ENCODE peak calls at places on chromosome 20, in ten cellular contexts. One of them, this sample, is unnamed.

GRCh38 chr20:62358171-62358719 is 8.9 kb downstream of the LAMA5 start:
- DNase-seq in RWPE1: no peak
- DNase-seq in GM10248: no peak
- DNase-seq in effector memory CD8-positive, alpha-beta T cell: no peak
- DNase-seq in GM04503: no peak
- DNase-seq in stimulated activated CD4-positive, alpha-beta T cell treated with anti-CD3 and anti-CD28 coated beads, Interleukin-15, amount 100 ng/mL, for 1 hour: no peak
- DNase-seq in activated CD4-positive, CD25-positive, alpha-beta regulatory T cell treated with anti-CD3 and anti-CD28 coated beads, Interleukin-2, amount 50 U/mL, for 16 hours: no peak
- DNase-seq in neural crest cell: no peak
- DNase-seq in suprapubic skin: no peak
- DNase-seq in lower leg skin: no peak
- DNase-seq in this sample: no peak

GRCh38 chr20:32337937-32338661 is 20.0 kb upstream of the ASXL1 start:
- DNase-seq in lower leg skin: no peak
- DNase-seq in neural crest cell: no peak
- DNase-seq in RWPE1: no peak
- DNase-seq in suprapubic skin: no peak
- DNase-seq in GM04503: no peak
- DNase-seq in effector memory CD8-positive, alpha-beta T cell: no peak
- DNase-seq in stimulated activated CD4-positive, alpha-beta T cell treated with anti-CD3 and anti-CD28 coated beads, Interleukin-15, amount 100 ng/mL, for 1 hour: no peak
- DNase-seq in activated CD4-positive, CD25-positive, alpha-beta regulatory T cell treated with anti-CD3 and anti-CD28 coated beads, Interleukin-2, amount 50 U/mL, for 16 hours: no peak
- DNase-seq in GM10248: no peak
- DNase-seq in this sample: no peak

GRCh38 chr20:6026051-6026450 is 27.8 kb downstream of the LRRN4 start:
- DNase-seq in lower leg skin: no peak
- DNase-seq in neural crest cell: no peak
- DNase-seq in RWPE1: no peak
- DNase-seq in activated CD4-positive, CD25-positive, alpha-beta regulatory T cell treated with anti-CD3 and anti-CD28 coated beads, Interleukin-2, amount 50 U/mL, for 16 hours: no peak
- DNase-seq in suprapubic skin: no peak
- DNase-seq in GM10248: no peak
- DNase-seq in stimulated activated CD4-positive, alpha-beta T cell treated with anti-CD3 and anti-CD28 coated beads, Interleukin-15, amount 100 ng/mL, for 1 hour: no peak
- DNase-seq in GM04503: no peak
- DNase-seq in effector memory CD8-positive, alpha-beta T cell: no peak
- DNase-seq in this sample: no peak

GRCh38 chr20:62366370-62367135 is 559 bp downstream of the LAMA5 start:
- DNase-seq in lower leg skin: peak
- DNase-seq in GM04503: no peak
- DNase-seq in GM10248: no peak
- DNase-seq in effector memory CD8-positive, alpha-beta T cell: no peak
- DNase-seq in activated CD4-positive, CD25-positive, alpha-beta regulatory T cell treated with anti-CD3 and anti-CD28 coated beads, Interleukin-2, amount 50 U/mL, for 16 hours: no peak
- DNase-seq in stimulated activated CD4-positive, alpha-beta T cell treated with anti-CD3 and anti-CD28 coated beads, Interleukin-15, amount 100 ng/mL, for 1 hour: no peak
- DNase-seq in neural crest cell: no peak
- DNase-seq in RWPE1: peak
- DNase-seq in suprapubic skin: no peak
- DNase-seq in this sample: no peak

GRCh38 chr20:13338097-13338661 is 117.1 kb downstream of the ISM1 start:
- DNase-seq in stimulated activated CD4-positive, alpha-beta T cell treated with anti-CD3 and anti-CD28 coated beads, Interleukin-15, amount 100 ng/mL, for 1 hour: no peak
- DNase-seq in neural crest cell: no peak
- DNase-seq in effector memory CD8-positive, alpha-beta T cell: no peak
- DNase-seq in suprapubic skin: no peak
- DNase-seq in RWPE1: no peak
- DNase-seq in GM04503: no peak
- DNase-seq in GM10248: no peak
- DNase-seq in lower leg skin: no peak
- DNase-seq in activated CD4-positive, CD25-positive, alpha-beta regulatory T cell treated with anti-CD3 and anti-CD28 coated beads, Interleukin-2, amount 50 U/mL, for 16 hours: no peak
- DNase-seq in this sample: no peak

GRCh38 chr20:54200487-54201267 is 7.2 kb upstream of the PFDN4 start:
- DNase-seq in GM10248: no peak
- DNase-seq in suprapubic skin: no peak
- DNase-seq in effector memory CD8-positive, alpha-beta T cell: no peak
- DNase-seq in activated CD4-positive, CD25-positive, alpha-beta regulatory T cell treated with anti-CD3 and anti-CD28 coated beads, Interleukin-2, amount 50 U/mL, for 16 hours: no peak
- DNase-seq in neural crest cell: no peak
- DNase-seq in GM04503: no peak
- DNase-seq in RWPE1: no peak
- DNase-seq in lower leg skin: no peak
- DNase-seq in stimulated activated CD4-positive, alpha-beta T cell treated with anti-CD3 and anti-CD28 coated beads, Interleukin-15, amount 100 ng/mL, for 1 hour: no peak
- DNase-seq in this sample: no peak

GRCh38 chr20:9409981-9410380 is 104.4 kb upstream of the LAMP5 start:
- DNase-seq in lower leg skin: no peak
- DNase-seq in suprapubic skin: no peak
- DNase-seq in stimulated activated CD4-positive, alpha-beta T cell treated with anti-CD3 and anti-CD28 coated beads, Interleukin-15, amount 100 ng/mL, for 1 hour: no peak
- DNase-seq in GM04503: peak
- DNase-seq in RWPE1: no peak
- DNase-seq in activated CD4-positive, CD25-positive, alpha-beta regulatory T cell treated with anti-CD3 and anti-CD28 coated beads, Interleukin-2, amount 50 U/mL, for 16 hours: no peak
- DNase-seq in neural crest cell: no peak
- DNase-seq in GM10248: no peak
- DNase-seq in effector memory CD8-positive, alpha-beta T cell: no peak
- DNase-seq in this sample: peak

GRCh38 chr20:41299899-41300298 is 17.6 kb downstream of the ZHX3 start:
- DNase-seq in suprapubic skin: no peak
- DNase-seq in activated CD4-positive, CD25-positive, alpha-beta regulatory T cell treated with anti-CD3 and anti-CD28 coated beads, Interleukin-2, amount 50 U/mL, for 16 hours: no peak
- DNase-seq in RWPE1: no peak
- DNase-seq in GM04503: no peak
- DNase-seq in effector memory CD8-positive, alpha-beta T cell: no peak
- DNase-seq in GM10248: no peak
- DNase-seq in lower leg skin: no peak
- DNase-seq in neural crest cell: no peak
- DNase-seq in stimulated activated CD4-positive, alpha-beta T cell treated with anti-CD3 and anti-CD28 coated beads, Interleukin-15, amount 100 ng/mL, for 1 hour: no peak
- DNase-seq in this sample: no peak

GRCh38 chr20:20849126-20849525 is 136.7 kb upstream of the RALGAPA2 start:
- DNase-seq in stimulated activated CD4-positive, alpha-beta T cell treated with anti-CD3 and anti-CD28 coated beads, Interleukin-15, amount 100 ng/mL, for 1 hour: no peak
- DNase-seq in suprapubic skin: no peak
- DNase-seq in GM10248: no peak
- DNase-seq in lower leg skin: peak
- DNase-seq in activated CD4-positive, CD25-positive, alpha-beta regulatory T cell treated with anti-CD3 and anti-CD28 coated beads, Interleukin-2, amount 50 U/mL, for 16 hours: no peak
- DNase-seq in GM04503: no peak
- DNase-seq in neural crest cell: no peak
- DNase-seq in effector memory CD8-positive, alpha-beta T cell: no peak
- DNase-seq in RWPE1: no peak
- DNase-seq in this sample: no peak

GRCh38 chr20:219290-220115 is 7.6 kb upstream of the DEFB129 start:
- DNase-seq in neural crest cell: no peak
- DNase-seq in GM04503: no peak
- DNase-seq in effector memory CD8-positive, alpha-beta T cell: no peak
- DNase-seq in suprapubic skin: no peak
- DNase-seq in lower leg skin: no peak
- DNase-seq in stimulated activated CD4-positive, alpha-beta T cell treated with anti-CD3 and anti-CD28 coated beads, Interleukin-15, amount 100 ng/mL, for 1 hour: no peak
- DNase-seq in activated CD4-positive, CD25-positive, alpha-beta regulatory T cell treated with anti-CD3 and anti-CD28 coated beads, Interleukin-2, amount 50 U/mL, for 16 hours: no peak
- DNase-seq in RWPE1: peak
- DNase-seq in GM10248: no peak
- DNase-seq in this sample: peak

GRCh38 chr20:45301824-45302251 is 4.8 kb upstream of the RBPJL start:
- DNase-seq in neural crest cell: no peak
- DNase-seq in GM04503: no peak
- DNase-seq in suprapubic skin: no peak
- DNase-seq in RWPE1: no peak
- DNase-seq in stimulated activated CD4-positive, alpha-beta T cell treated with anti-CD3 and anti-CD28 coated beads, Interleukin-15, amount 100 ng/mL, for 1 hour: no peak
- DNase-seq in effector memory CD8-positive, alpha-beta T cell: no peak
- DNase-seq in lower leg skin: no peak
- DNase-seq in activated CD4-positive, CD25-positive, alpha-beta regulatory T cell treated with anti-CD3 and anti-CD28 coated beads, Interleukin-2, amount 50 U/mL, for 16 hours: no peak
- DNase-seq in GM10248: no peak
- DNase-seq in this sample: peak

GRCh38 chr20:56439784-56440291 is 27.8 kb downstream of the CASS4 start:
- DNase-seq in neural crest cell: no peak
- DNase-seq in stimulated activated CD4-positive, alpha-beta T cell treated with anti-CD3 and anti-CD28 coated beads, Interleukin-15, amount 100 ng/mL, for 1 hour: no peak
- DNase-seq in RWPE1: no peak
- DNase-seq in GM10248: no peak
- DNase-seq in suprapubic skin: no peak
- DNase-seq in effector memory CD8-positive, alpha-beta T cell: no peak
- DNase-seq in activated CD4-positive, CD25-positive, alpha-beta regulatory T cell treated with anti-CD3 and anti-CD28 coated beads, Interleukin-2, amount 50 U/mL, for 16 hours: no peak
- DNase-seq in GM04503: peak
- DNase-seq in lower leg skin: peak
- DNase-seq in this sample: peak

GRCh38 chr20:41678799-41679198 is 60.6 kb upstream of the CHD6 start:
- DNase-seq in activated CD4-positive, CD25-positive, alpha-beta regulatory T cell treated with anti-CD3 and anti-CD28 coated beads, Interleukin-2, amount 50 U/mL, for 16 hours: no peak
- DNase-seq in RWPE1: no peak
- DNase-seq in GM04503: no peak
- DNase-seq in effector memory CD8-positive, alpha-beta T cell: no peak
- DNase-seq in lower leg skin: no peak
- DNase-seq in suprapubic skin: no peak
- DNase-seq in neural crest cell: no peak
- DNase-seq in stimulated activated CD4-positive, alpha-beta T cell treated with anti-CD3 and anti-CD28 coated beads, Interleukin-15, amount 100 ng/mL, for 1 hour: no peak
- DNase-seq in GM10248: no peak
- DNase-seq in this sample: no peak

GRCh38 chr20:4949833-4950178 is 51.5 kb downstream of the SLC23A2 start:
- DNase-seq in lower leg skin: no peak
- DNase-seq in effector memory CD8-positive, alpha-beta T cell: peak
- DNase-seq in stimulated activated CD4-positive, alpha-beta T cell treated with anti-CD3 and anti-CD28 coated beads, Interleukin-15, amount 100 ng/mL, for 1 hour: no peak
- DNase-seq in activated CD4-positive, CD25-positive, alpha-beta regulatory T cell treated with anti-CD3 and anti-CD28 coated beads, Interleukin-2, amount 50 U/mL, for 16 hours: no peak
- DNase-seq in GM04503: no peak
- DNase-seq in RWPE1: peak
- DNase-seq in GM10248: peak
- DNase-seq in suprapubic skin: no peak
- DNase-seq in neural crest cell: no peak
- DNase-seq in this sample: peak

GRCh38 chr20:20711413-20711812 is 1.0 kb downstream of the RALGAPA2 start:
- DNase-seq in suprapubic skin: no peak
- DNase-seq in GM04503: no peak
- DNase-seq in RWPE1: no peak
- DNase-seq in neural crest cell: no peak
- DNase-seq in lower leg skin: no peak
- DNase-seq in effector memory CD8-positive, alpha-beta T cell: peak
- DNase-seq in GM10248: no peak
- DNase-seq in activated CD4-positive, CD25-positive, alpha-beta regulatory T cell treated with anti-CD3 and anti-CD28 coated beads, Interleukin-2, amount 50 U/mL, for 16 hours: no peak
- DNase-seq in stimulated activated CD4-positive, alpha-beta T cell treated with anti-CD3 and anti-CD28 coated beads, Interleukin-15, amount 100 ng/mL, for 1 hour: no peak
- DNase-seq in this sample: no peak

GRCh38 chr20:54108817-54109216 is 38.4 kb upstream of the BCAS1 start:
- DNase-seq in effector memory CD8-positive, alpha-beta T cell: no peak
- DNase-seq in lower leg skin: no peak
- DNase-seq in GM04503: no peak
- DNase-seq in activated CD4-positive, CD25-positive, alpha-beta regulatory T cell treated with anti-CD3 and anti-CD28 coated beads, Interleukin-2, amount 50 U/mL, for 16 hours: no peak
- DNase-seq in suprapubic skin: no peak
- DNase-seq in RWPE1: no peak
- DNase-seq in neural crest cell: no peak
- DNase-seq in GM10248: no peak
- DNase-seq in stimulated activated CD4-positive, alpha-beta T cell treated with anti-CD3 and anti-CD28 coated beads, Interleukin-15, amount 100 ng/mL, for 1 hour: no peak
- DNase-seq in this sample: no peak